ENCODE peak calls at places on chromosomes 3 and 15, in four cellular contexts. S is upper lobe of right lung, Z is lower lobe of right lung, N is cardiac muscle cell. A is an unnamed sample.

GRCh38 chr3:47022540-47023161 is 43.2 kb downstream of the NBEAL2 start:
- DNase-seq in S (no peak), Z (no peak), N (peak; percentile 37), A (no peak)

GRCh38 chr3:184583345-184584000 is 21.9 kb downstream of the EPHB3 start:
- DNase-seq in S (no peak), Z (no peak), N (peak; percentile 94), A (no peak)

GRCh38 chr3:23202203-23202920 is 765 bp upstream of the UBE2E2 start:
- DNase-seq in S (no peak), Z (no peak), N (no peak), A (no peak)

GRCh38 chr15:70088427-70088826 is 9.3 kb downstream of the TLE3 start:
- DNase-seq in S (no peak), Z (no peak), N (peak; percentile 84), A (no peak)

GRCh38 chr3:188979669-188980311 is 192.0 kb upstream of the TPRG1 start:
- DNase-seq in S (no peak), Z (no peak), N (no peak), A (no peak)

GRCh38 chr3:128413413-128414205 is 53.1 kb downstream of the DNAJB8 start:
- DNase-seq in S (no peak), Z (no peak), N (no peak), A (no peak)

GRCh38 chr3:185934726-185935464 is 2.9 kb downstream of the TRA2B start:
- DNase-seq in S (no peak), Z (no peak), N (no peak), A (no peak)

GRCh38 chr15:31147943-31148621 is 46.6 kb upstream of the TRPM1 start:
- DNase-seq in S (no peak), Z (no peak), N (no peak), A (peak; percentile 13)

GRCh38 chr15:80251505-80252280 is at the start of gene CTXND1:
- DNase-seq in S (peak; percentile 66), Z (no peak), N (peak; percentile 62), A (no peak)

GRCh38 chr3:106332884-106333283 is 464.1 kb upstream of the CBLB start:
- DNase-seq in S (no peak), Z (no peak), N (no peak), A (no peak)

GRCh38 chr3:70973558-70973957 is 610.0 kb downstream of the FOXP1 start:
- DNase-seq in S (no peak), Z (no peak), N (no peak), A (no peak)

GRCh38 chr15:77821188-77821958 is 188.7 kb upstream of the LINGO1 start:
- DNase-seq in S (no peak), Z (no peak), N (peak; percentile 82), A (no peak)

GRCh38 chr3:110456001-110456400 is 615.6 kb upstream of the NECTIN3 start:
- DNase-seq in S (no peak), Z (no peak), N (no peak), A (no peak)

GRCh38 chr3:160180581-160181216 is 44.5 kb upstream of the C3orf80 start:
- DNase-seq in S (no peak), Z (no peak), N (no peak), A (no peak)

GRCh38 chr3:7978104-7978457 is 523.5 kb upstream of the LMCD1 start:
- DNase-seq in S (no peak), Z (no peak), N (no peak), A (no peak)

GRCh38 chr3:56940331-56940730 is 120.1 kb upstream of the SPATA12 start:
- DNase-seq in S (no peak), Z (no peak), N (no peak), A (no peak)

GRCh38 chr15:98658831-98659699 is 10.7 kb downstream of the IGF1R start:
- DNase-seq in S (no peak), Z (no peak), N (peak; percentile 61), A (no peak)

GRCh38 chr3:15794842-15795562 is 2.8 kb downstream of the ANKRD28 start:
- DNase-seq in S (no peak), Z (no peak), N (no peak), A (no peak)

GRCh38 chr3:15797600-15798303 is at the start of gene ANKRD28:
- DNase-seq in S (no peak), Z (no peak), N (peak; percentile 46), A (no peak)

GRCh38 chr3:15796771-15797599 is 794 bp downstream of the ANKRD28 start:
- DNase-seq in S (no peak), Z (no peak), N (peak; percentile 8), A (no peak)

GRCh38 chr3:15795563-15796308 is 2.0 kb downstream of the ANKRD28 start:
- DNase-seq in S (no peak), Z (no peak), N (no peak), A (no peak)

DNA sequence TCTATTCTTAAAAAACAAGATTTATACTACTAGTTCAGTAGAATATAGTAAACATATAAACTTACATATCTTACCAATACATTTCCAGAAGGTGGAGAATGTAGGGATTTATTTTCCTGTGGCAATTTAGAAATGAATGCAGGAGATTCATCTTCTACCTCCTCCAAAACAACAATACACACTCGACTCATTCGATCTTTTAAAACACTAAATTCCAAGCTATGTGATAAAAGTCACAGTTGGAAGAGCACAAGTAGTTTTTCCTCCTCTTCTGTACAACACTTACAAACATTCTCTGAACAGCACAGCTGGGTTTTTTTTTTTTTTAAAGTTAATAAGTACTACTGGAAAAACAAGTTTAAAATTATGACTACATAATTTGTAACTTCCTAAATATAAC is 1.4 kb downstream of the ANKRD28 start:
- DNase-seq in S (no peak), Z (no peak), N (no peak), A (no peak)
- H3K4me3 ChIP-seq in S (peak overlapping the region; percentile 49), Z (peak overlapping the region; percentile 48), N (no peak overlapping the region), A (no peak overlapping the region)

DNA sequence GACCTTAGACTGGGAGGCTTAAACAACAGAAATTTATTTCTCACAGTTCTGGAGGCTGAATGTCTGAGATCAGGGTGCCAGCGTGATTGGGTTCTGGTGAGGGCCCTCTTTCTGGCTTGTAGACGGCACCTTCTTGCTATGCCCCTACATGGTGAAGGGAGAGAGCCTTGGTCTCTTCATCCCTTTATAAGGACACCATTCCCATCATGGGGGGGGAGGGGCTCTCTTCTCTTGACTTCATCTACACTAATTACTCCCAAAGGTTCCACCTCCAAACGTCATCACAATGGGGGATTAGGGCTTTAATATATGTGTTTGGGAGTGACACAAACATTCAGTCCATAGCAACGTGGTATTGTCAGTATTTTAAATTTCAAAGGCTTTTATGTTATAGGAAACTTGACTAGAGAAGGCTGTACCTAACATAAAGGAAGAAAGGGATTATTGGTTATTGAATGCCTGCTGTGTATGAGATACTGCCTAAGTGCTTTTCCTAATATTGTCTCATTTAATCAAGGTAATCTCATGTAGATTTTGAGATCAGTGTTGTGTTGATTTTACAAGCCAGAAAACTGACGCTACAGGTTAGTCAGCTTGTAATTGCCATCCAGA is 20.9 kb downstream of the SYN2 start:
- DNase-seq in S (no peak), Z (no peak), N (no peak), A (no peak)
- H3K27ac ChIP-seq in S (no peak overlapping the region), Z (no peak overlapping the region), N (no peak overlapping the region), A (no peak overlapping the region)

DNA sequence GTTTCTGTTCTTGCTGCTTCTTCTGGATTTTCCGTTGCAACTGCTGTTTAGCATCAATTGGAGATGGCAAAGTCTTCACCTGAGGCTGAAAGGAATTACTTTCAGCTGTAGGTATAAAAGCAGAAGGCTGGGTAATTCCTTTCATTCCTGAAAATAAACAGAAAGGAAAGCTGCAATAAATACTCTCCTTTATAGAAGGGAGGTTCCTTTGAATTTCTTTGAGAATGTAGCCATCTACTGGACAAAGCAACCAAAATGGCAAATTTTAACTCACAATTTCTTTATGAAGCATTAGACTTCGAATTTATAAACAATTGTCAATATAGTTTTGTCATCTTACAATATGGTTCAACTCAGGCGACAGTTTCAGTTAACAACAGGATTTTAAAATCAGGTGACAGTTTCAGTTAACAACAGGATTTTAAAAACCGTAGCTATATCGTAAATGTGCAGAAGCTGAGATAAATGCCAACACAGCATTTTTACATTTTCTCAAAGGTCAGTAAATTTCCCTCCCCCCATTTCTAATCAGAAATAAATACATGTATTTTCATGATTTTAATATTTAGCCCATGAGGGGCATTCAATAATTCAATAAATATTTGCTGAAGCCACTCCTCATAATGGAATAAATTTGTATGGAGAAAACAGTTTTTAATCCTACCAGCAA is 105.0 kb upstream of the NEDD4 start:
- DNase-seq in S (no peak), Z (no peak), N (no peak), A (no peak)
- TF ChIP-seq CTCF in S (no peak), Z (no peak), N (no peak), A (no peak)

DNA sequence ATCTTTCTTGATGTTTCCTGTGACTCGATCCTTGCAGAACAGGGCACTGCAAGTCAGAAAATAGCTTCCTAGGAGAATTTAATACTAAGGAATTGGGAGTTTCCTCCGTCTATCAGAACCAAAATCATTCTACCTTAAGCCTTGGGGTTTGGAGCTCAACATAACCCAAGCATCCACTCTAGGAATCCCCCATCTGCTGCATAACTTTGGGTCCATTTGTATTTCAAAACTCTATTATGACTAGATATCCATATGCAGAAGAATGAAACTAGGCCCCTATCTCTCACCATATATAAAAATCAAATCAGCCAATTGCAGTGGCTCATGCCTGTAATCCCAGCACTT is 61.7 kb upstream of the AKAP13 start:
- DNase-seq in S (no peak), Z (no peak), N (no peak), A (no peak)
- H3K4me3 ChIP-seq in S (no peak overlapping the region), Z (no peak overlapping the region), N (no peak overlapping the region), A (no peak overlapping the region)

A was measured in spleen.